ENCODE peak calls at places on chromosomes 16 and 17, in eight cellular contexts. B is HT-29; F is CD4-positive, alpha-beta memory T cell; J is pancreas; E is CD8-positive, alpha-beta T cell; G is nephron progenitor cell; O is upper lobe of right lung; H is HEK293T. U is an unnamed sample.

GRCh38 chr16:28291651-28292626 is at the start of gene SBK1:
- DNase-seq in B (peak), F (peak), J (peak), E (peak), G (peak), O (peak), H (peak), U (no peak)

GRCh38 chr17:60695960-60696359 is 18.3 kb downstream of the BCAS3 start:
- DNase-seq in B (no peak), F (no peak), J (no peak), E (no peak), G (no peak), O (no peak), H (no peak), U (no peak)

GRCh38 chr16:27463741-27464662 is 62.0 kb downstream of the IL21R start:
- DNase-seq in B (no peak), F (peak), J (no peak), E (peak), G (no peak), O (no peak), H (no peak), U (no peak)

GRCh38 chr16:76376988-76377387 is 99.8 kb downstream of the CNTNAP4 start:
- DNase-seq in B (no peak), F (no peak), J (no peak), E (no peak), G (no peak), O (no peak), H (no peak), U (no peak)

GRCh38 chr17:1050996-1051925 is 54.3 kb downstream of the TIMM22 start:
- DNase-seq in B (no peak), F (no peak), J (no peak), E (no peak), G (no peak), O (no peak), H (no peak), U (no peak)

GRCh38 chr16:89330177-89330856 is 112.8 kb downstream of the ZNF778 start:
- DNase-seq in B (peak), F (peak), J (peak), E (no peak), G (no peak), O (peak), H (no peak), U (no peak)

GRCh38 chr17:7909080-7909479 is 7.0 kb downstream of the RNF227 start:
- DNase-seq in B (no peak), F (no peak), J (no peak), E (no peak), G (no peak), O (no peak), H (no peak), U (no peak)

GRCh38 chr17:46157443-46158107 is 35.7 kb downstream of the KANSL1 start:
- DNase-seq in B (no peak), F (no peak), J (no peak), E (no peak), G (no peak), O (no peak), H (no peak), U (no peak)

GRCh38 chr16:66120656-66121055 is 245.8 kb upstream of the CDH5 start:
- DNase-seq in B (no peak), F (no peak), J (no peak), E (no peak), G (no peak), O (no peak), H (no peak), U (no peak)

GRCh38 chr16:2053211-2053610 is 5.4 kb downstream of the TSC2 start:
- DNase-seq in B (no peak), F (no peak), J (no peak), E (no peak), G (no peak), O (no peak), H (no peak), U (no peak)

GRCh38 chr16:70341600-70341999 is 5.1 kb upstream of the DDX19A start:
- DNase-seq in B (no peak), F (no peak), J (no peak), E (no peak), G (no peak), O (no peak), H (no peak), U (no peak)

GRCh38 chr17:73933164-73933766 is 270.2 kb upstream of the RPL38 start:
- DNase-seq in B (no peak), F (no peak), J (no peak), E (no peak), G (no peak), O (no peak), H (no peak), U (no peak)

GRCh38 chr17:58189436-58190146 is 2.9 kb upstream of the EPX start:
- DNase-seq in B (peak), F (no peak), J (no peak), E (no peak), G (no peak), O (peak), H (no peak), U (peak)

GRCh38 chr16:74862743-74863244 is 88.2 kb upstream of the FA2H start:
- DNase-seq in B (peak), F (peak), J (no peak), E (no peak), G (peak), O (no peak), H (peak), U (no peak)

GRCh38 chr17:17713839-17714238 is 32.6 kb downstream of the RAI1 start:
- DNase-seq in B (peak), F (no peak), J (no peak), E (no peak), G (no peak), O (peak), H (no peak), U (no peak)

GRCh38 chr17:55038291-55038690 is 69.7 kb downstream of the STXBP4 start:
- DNase-seq in B (no peak), F (no peak), J (no peak), E (no peak), G (no peak), O (no peak), H (no peak), U (no peak)

GRCh38 chr17:69969897-69970296 is 105.1 kb upstream of the KCNJ16 start:
- DNase-seq in B (no peak), F (no peak), J (no peak), E (no peak), G (no peak), O (no peak), H (no peak), U (no peak)

GRCh38 chr17:21373034-21373433 is 3.1 kb upstream of the KCNJ12 start:
- DNase-seq in B (no peak), F (no peak), J (no peak), E (no peak), G (no peak), O (no peak), H (no peak), U (no peak)

GRCh38 chr17:57566724-57567123 is 178.4 kb downstream of the CCDC182 start:
- DNase-seq in B (no peak), F (no peak), J (no peak), E (no peak), G (no peak), O (no peak), H (no peak), U (no peak)

GRCh38 chr17:43338886-43339516 is 59.8 kb upstream of the ARL4D start:
- DNase-seq in B (peak), F (peak), J (peak), E (peak), G (peak), O (peak), H (no peak), U (no peak)

GRCh38 chr17:21228845-21229244 is 14.9 kb upstream of the TMEM11 start:
- DNase-seq in B (no peak), F (no peak), J (no peak), E (no peak), G (no peak), O (no peak), H (no peak), U (no peak)

GRCh38 chr16:85947511-85948509 is 48.8 kb downstream of the IRF8 start:
- DNase-seq in B (no peak), F (peak), J (no peak), E (no peak), G (no peak), O (no peak), H (no peak), U (no peak)

GRCh38 chr17:73189417-73190099 is 3.3 kb upstream of the COG1 start:
- DNase-seq in B (peak), F (no peak), J (no peak), E (no peak), G (peak), O (no peak), H (peak), U (no peak)

GRCh38 chr17:65109990-65110680 is 27.0 kb upstream of the RGS9 start:
- DNase-seq in B (no peak), F (no peak), J (no peak), E (no peak), G (no peak), O (no peak), H (no peak), U (no peak)

GRCh38 chr17:5898406-5898805 is 171.8 kb upstream of the WSCD1 start:
- DNase-seq in B (no peak), F (no peak), J (no peak), E (no peak), G (no peak), O (no peak), H (no peak), U (no peak)

GRCh38 chr17:2690165-2691068 is 21.1 kb downstream of the CLUH start:
- DNase-seq in B (no peak), F (no peak), J (no peak), E (no peak), G (no peak), O (peak), H (peak), U (no peak)

GRCh38 chr17:33725675-33726271 is 432.7 kb upstream of the ASIC2 start:
- DNase-seq in B (peak), F (no peak), J (peak), E (no peak), G (peak), O (peak), H (peak), U (no peak)

GRCh38 chr16:86446279-86446678 is 64.0 kb upstream of the FOXF1 start:
- DNase-seq in B (no peak), F (no peak), J (no peak), E (no peak), G (no peak), O (no peak), H (no peak), U (no peak)

GRCh38 chr17:75463612-75464011 is 7.2 kb downstream of the TMEM94 start:
- DNase-seq in B (no peak), F (no peak), J (no peak), E (no peak), G (no peak), O (no peak), H (no peak), U (no peak)

GRCh38 chr17:3959295-3959899 is 4.8 kb downstream of the ATP2A3 start:
- DNase-seq in B (peak), F (no peak), J (peak), E (no peak), G (no peak), O (no peak), H (no peak), U (no peak)

GRCh38 chr17:14545156-14545906 is 244.4 kb downstream of the HS3ST3B1 start:
- DNase-seq in B (no peak), F (no peak), J (no peak), E (no peak), G (no peak), O (no peak), H (no peak), U (no peak)

GRCh38 chr17:49515196-49515770 is 20.2 kb downstream of the NGFR start:
- DNase-seq in B (peak), F (no peak), J (peak), E (no peak), G (peak), O (peak), H (peak), U (peak)

GRCh38 chr16:26672206-26672605 is 394.5 kb upstream of the C16orf82 start:
- DNase-seq in B (no peak), F (no peak), J (no peak), E (no peak), G (no peak), O (no peak), H (no peak), U (no peak)

GRCh38 chr17:58577696-58578095 is 63.3 kb upstream of the MTMR4 start:
- DNase-seq in B (peak), F (peak), J (peak), E (peak), G (peak), O (peak), H (peak), U (peak)

GRCh38 chr16:57603110-57604024 is 25.1 kb upstream of the ADGRG1 start:
- DNase-seq in B (no peak), F (no peak), J (no peak), E (no peak), G (no peak), O (no peak), H (no peak), U (no peak)

GRCh38 chr16:75559564-75560372 is 3.7 kb upstream of the TMEM231 start:
- DNase-seq in B (peak), F (no peak), J (no peak), E (no peak), G (peak), O (no peak), H (peak), U (peak)

GRCh38 chr16:49345829-49346228 is 27.8 kb upstream of the C16orf78 start:
- DNase-seq in B (peak), F (no peak), J (no peak), E (no peak), G (peak), O (no peak), H (no peak), U (no peak)

U was measured in AG09319.